ENCODE peak calls at places on chromosome 2, in nine cellular contexts. N is suprapubic skin, P is fibroblast of lung, M is heart right ventricle, T is PC-9, R is uterus, K is keratinocyte, C is right lobe of liver, E is ovary. L is an unnamed sample. For H3K4me1, the result is how much of the 10 kb centered on the place peaks cover.

GRCh38 chr2:60858897-60859311 is 22.5 kb upstream of the REL start:
- DNase-seq in N (no peak), P (no peak), M (no peak), T (peak), R (no peak), K (no peak), C (no peak), E (no peak), L (no peak)

GRCh38 chr2:27412419-27413152 is 3.2 kb upstream of the PPM1G start:
- DNase-seq in N (no peak), P (no peak), M (no peak), T (no peak), R (no peak), K (no peak), C (no peak), E (no peak), L (no peak)

GRCh38 chr2:3739313-3739712 is 35.9 kb downstream of the DCDC2C start:
- DNase-seq in N (no peak), P (no peak), M (no peak), T (no peak), R (no peak), K (no peak), C (no peak), E (no peak), L (no peak)

GRCh38 chr2:18445412-18446320 is 114.8 kb downstream of the RDH14 start:
- DNase-seq in N (no peak), P (peak), M (no peak), T (no peak), R (peak), K (no peak), C (no peak), E (no peak), L (no peak)

GRCh38 chr2:85433511-85434089 is 15.1 kb downstream of the SH2D6 start:
- DNase-seq in N (peak), P (peak), M (peak), T (peak), R (peak), K (peak), C (peak), E (peak), L (peak)

GRCh38 chr2:232779935-232780334 is 3.6 kb upstream of the KCNJ13 start:
- DNase-seq in N (no peak), P (peak), M (peak), T (no peak), R (no peak), K (no peak), C (no peak), E (no peak), L (no peak)

GRCh38 chr2:44707945-44708645 is 233.4 kb upstream of the SIX3 start:
- DNase-seq in N (no peak), P (no peak), M (no peak), T (peak), R (no peak), K (no peak), C (no peak), E (no peak), L (no peak)

GRCh38 chr2:177584293-177584692 is 191.7 kb downstream of the AGPS start:
- DNase-seq in N (no peak), P (no peak), M (no peak), T (no peak), R (no peak), K (no peak), C (no peak), E (no peak), L (no peak)

GRCh38 chr2:135745545-135745944 is 3.9 kb downstream of the UBXN4 start:
- DNase-seq in N (no peak), P (peak), M (no peak), T (no peak), R (no peak), K (no peak), C (no peak), E (no peak), L (no peak)

GRCh38 chr2:200747668-200748618 is 63.8 kb upstream of the BZW1 start:
- DNase-seq in N (no peak), P (peak), M (no peak), T (no peak), R (no peak), K (no peak), C (peak), E (no peak), L (no peak)

GRCh38 chr2:172677363-172677762 is 58.3 kb upstream of the RAPGEF4 start:
- DNase-seq in N (no peak), P (peak), M (no peak), T (no peak), R (no peak), K (no peak), C (no peak), E (no peak), L (no peak)

GRCh38 chr2:113158884-113159553 is 14.8 kb upstream of the PSD4 start:
- DNase-seq in N (no peak), P (peak), M (no peak), T (no peak), R (no peak), K (no peak), C (no peak), E (no peak), L (no peak)

GRCh38 chr2:232456296-232457120 is 555 bp downstream of the ALPI start:
- DNase-seq in N (peak), P (no peak), M (no peak), T (no peak), R (no peak), K (no peak), C (peak), E (peak), L (no peak)

GRCh38 chr2:188380280-188380679 is 88.6 kb downstream of the GULP1 start:
- DNase-seq in N (no peak), P (no peak), M (no peak), T (no peak), R (no peak), K (no peak), C (no peak), E (no peak), L (no peak)

GRCh38 chr2:226118471-226119429 is 680.9 kb downstream of the IRS1 start:
- DNase-seq in N (no peak), P (peak), M (no peak), T (peak), R (peak), K (peak), C (no peak), E (no peak), L (no peak)

GRCh38 chr2:235300368-235301201 is 193.3 kb upstream of the AGAP1 start:
- DNase-seq in N (no peak), P (peak), M (no peak), T (peak), R (no peak), K (no peak), C (no peak), E (peak), L (no peak)

GRCh38 chr2:226514895-226515294 is 284.7 kb downstream of the IRS1 start:
- DNase-seq in N (no peak), P (peak), M (no peak), T (no peak), R (no peak), K (peak), C (no peak), E (no peak), L (no peak)

GRCh38 chr2:107197601-107198000 is 311.6 kb upstream of the ST6GAL2 start:
- DNase-seq in N (no peak), P (no peak), M (no peak), T (no peak), R (no peak), K (no peak), C (no peak), E (no peak), L (no peak)

GRCh38 chr2:226796840-226797288 is 2.8 kb downstream of the IRS1 start:
- DNase-seq in N (no peak), P (peak), M (peak), T (no peak), R (peak), K (no peak), C (peak), E (peak), L (peak)

GRCh38 chr2:55010149-55010591 is 40.1 kb downstream of the RTN4 start:
- DNase-seq in N (no peak), P (peak), M (peak), T (no peak), R (no peak), K (no peak), C (peak), E (no peak), L (no peak)

GRCh38 chr2:185695711-185696110 is 42.9 kb upstream of the FSIP2 start:
- DNase-seq in N (no peak), P (no peak), M (no peak), T (no peak), R (no peak), K (no peak), C (no peak), E (no peak), L (no peak)

GRCh38 chr2:70767699-70768584 is at the start of gene ADD2:
- DNase-seq in N (no peak), P (peak), M (peak), T (no peak), R (no peak), K (no peak), C (no peak), E (peak), L (no peak)

GRCh38 chr2:129779783-129780182 is 199.7 kb upstream of the RAB6C start:
- DNase-seq in N (peak), P (no peak), M (no peak), T (no peak), R (no peak), K (no peak), C (no peak), E (no peak), L (no peak)

GRCh38 chr2:92074549-92074898 is 2796.7 kb upstream of the TEKT4 start:
- DNase-seq in N (peak), P (no peak), M (no peak), T (no peak), R (peak), K (no peak), C (no peak), E (peak), L (no peak)

GRCh38 chr2:96887419-96888081 is 17.7 kb upstream of the SEMA4C start:
- DNase-seq in N (no peak), P (peak), M (no peak), T (peak), R (peak), K (no peak), C (no peak), E (no peak), L (no peak)

GRCh38 chr2:147026664-147027278 is 818.1 kb upstream of the ACVR2A start:
- DNase-seq in N (no peak), P (peak), M (no peak), T (no peak), R (no peak), K (no peak), C (no peak), E (no peak), L (no peak)

GRCh38 chr2:47402555-47402804 is 476 bp upstream of the MSH2 start:
- DNase-seq in N (no peak), P (no peak), M (no peak), T (no peak), R (no peak), K (no peak), C (no peak), E (no peak), L (no peak)

GRCh38 chr2:236177604-236177966 is 9.4 kb upstream of the GBX2 start:
- DNase-seq in N (no peak), P (peak), M (no peak), T (no peak), R (no peak), K (no peak), C (no peak), E (no peak), L (no peak)

GRCh38 chr2:69011611-69012157 is 1.3 kb upstream of the ANTXR1 start:
- DNase-seq in N (no peak), P (no peak), M (no peak), T (no peak), R (no peak), K (no peak), C (no peak), E (no peak), L (no peak)

GRCh38 chr2:69013837-69014796 is 1.1 kb downstream of the ANTXR1 start:
- DNase-seq in N (no peak), P (peak), M (no peak), T (no peak), R (no peak), K (no peak), C (no peak), E (peak), L (no peak)

GRCh38 chr2:69010437-69011194 is 2.4 kb upstream of the ANTXR1 start:
- DNase-seq in N (no peak), P (no peak), M (no peak), T (no peak), R (no peak), K (no peak), C (no peak), E (no peak), L (no peak)

GRCh38 chr2:69012310-69013122 is 463 bp upstream of the ANTXR1 start:
- DNase-seq in N (peak), P (peak), M (peak), T (no peak), R (peak), K (no peak), C (peak), E (peak), L (no peak)

GRCh38 chr2:69013123-69013836 is at the start of gene ANTXR1:
- DNase-seq in N (peak), P (peak), M (peak), T (peak), R (peak), K (no peak), C (no peak), E (peak), L (no peak)
- TF ChIP-seq CTCF in N (no peak), P (no peak), M (no peak), T (peak), R (peak), K (no peak), C (no peak), E (peak), L (peak)

DNA sequence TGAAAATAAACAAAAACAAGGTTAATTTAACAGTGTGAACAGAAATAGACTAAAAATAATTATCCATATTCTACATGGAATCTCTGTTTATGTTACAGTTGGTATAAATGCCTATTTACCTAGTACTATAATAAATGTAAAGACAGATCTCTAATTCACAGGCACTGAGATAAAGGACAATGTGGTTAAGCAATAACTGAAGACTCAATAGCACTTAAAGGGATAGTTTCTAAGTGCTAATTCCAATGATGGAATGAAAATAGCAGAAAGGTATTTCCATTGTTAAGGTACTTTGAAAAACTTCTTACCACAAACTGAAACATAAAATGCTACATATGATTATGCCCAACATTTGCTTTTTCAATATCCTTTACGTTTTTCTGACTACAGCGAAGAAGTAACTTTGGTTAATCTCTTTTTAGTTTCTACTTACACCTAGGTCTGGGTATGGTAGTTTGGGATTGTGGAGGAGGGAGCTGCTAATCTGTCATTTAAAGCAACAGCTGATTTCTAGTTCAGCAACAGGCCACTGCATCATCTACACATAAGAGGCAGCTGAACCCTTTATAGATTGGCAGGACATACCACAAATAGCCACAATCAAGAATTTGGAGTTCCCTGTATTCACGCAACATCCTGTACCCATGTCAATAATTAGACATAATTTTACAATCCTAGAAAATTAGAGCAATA is 27.2 kb downstream of the MAP4K3 start:
- DNase-seq in N (no peak), P (no peak), M (no peak), T (no peak), R (no peak), K (no peak), C (no peak), E (no peak), L (no peak)
- H3K4me1 ChIP-seq in N (under half), P (under half), M (half or more), T (under half), R (under half), K (under half), C (under half), E (under half), L (under half)

GRCh38 chr2:23324281-23324680 is 60.7 kb upstream of the KLHL29 start:
- DNase-seq in N (no peak), P (no peak), M (no peak), T (no peak), R (no peak), K (no peak), C (no peak), E (no peak), L (no peak)
- TF ChIP-seq CTCF in N (no peak), P (no peak), M (no peak), T (no peak), R (no peak), K (no peak), C (no peak), E (no peak), L (no peak)

DNA sequence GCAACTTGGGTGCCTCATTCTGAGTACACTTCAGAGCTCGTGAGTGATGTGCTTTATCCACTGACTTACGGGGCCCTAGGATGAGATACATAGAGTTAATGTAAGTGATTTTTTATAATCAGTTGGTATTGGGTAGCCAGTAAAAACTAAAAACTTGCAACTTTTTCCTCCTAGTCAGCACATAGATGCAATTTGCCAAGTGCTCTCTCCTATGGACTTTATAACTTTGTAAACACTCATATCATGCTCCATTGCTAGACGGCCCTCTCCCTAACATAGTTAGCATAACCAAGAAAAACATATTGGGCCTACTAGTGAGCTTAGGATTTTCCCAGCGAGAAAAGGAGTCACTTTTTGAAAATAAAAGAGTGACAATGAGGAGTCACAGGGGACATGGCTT is 60.4 kb downstream of the PLB1 start:
- DNase-seq in N (no peak), P (no peak), M (no peak), T (no peak), R (no peak), K (no peak), C (no peak), E (no peak), L (no peak)
- H3K4me1 ChIP-seq in N (under half), P (under half), M (under half), T (under half), R (under half), K (under half), C (under half), E (under half), L (under half)

GRCh38 chr2:73259704-73260337 is 24.5 kb downstream of the FBXO41 start:
- DNase-seq in N (no peak), P (no peak), M (no peak), T (no peak), R (no peak), K (no peak), C (no peak), E (no peak), L (no peak)

GRCh38 chr2:73262108-73262651 is 22.1 kb downstream of the FBXO41 start:
- DNase-seq in N (no peak), P (no peak), M (no peak), T (no peak), R (no peak), K (no peak), C (no peak), E (no peak), L (no peak)

GRCh38 chr2:73258913-73259215 is 24.8 kb downstream of the CCT7 start:
- DNase-seq in N (no peak), P (no peak), M (no peak), T (no peak), R (no peak), K (no peak), C (no peak), E (no peak), L (no peak)

GRCh38 chr2:73259276-73259675 is 25.0 kb downstream of the FBXO41 start:
- DNase-seq in N (no peak), P (no peak), M (no peak), T (no peak), R (no peak), K (no peak), C (no peak), E (no peak), L (no peak)

GRCh38 chr2:73260338-73260984 is 23.8 kb downstream of the FBXO41 start:
- DNase-seq in N (no peak), P (peak), M (peak), T (no peak), R (no peak), K (no peak), C (no peak), E (no peak), L (no peak)
- TF ChIP-seq CTCF in N (peak), P (peak), M (peak), T (peak), R (no peak), K (peak), C (peak), E (no peak), L (peak)